ENCODE peak calls at places on chromosomes 12 and 14, in four cellular contexts. R is psoas muscle, C is RWPE2, A is tibial artery. O is an unnamed sample.

GRCh38 chr12:111254106-111254505 is 114.8 kb downstream of the PHETA1 start:
- DNase-seq in A (no peak), R (no peak), C (no peak), O (no peak)

GRCh38 chr12:127998936-127999467 is 268.0 kb upstream of the TMEM132C start:
- DNase-seq in C (no peak), A (no peak), R (no peak), O (no peak)

GRCh38 chr12:47307680-47308399 is 228.1 kb upstream of the AMIGO2 start:
- DNase-seq in A (peak; percentile 70), C (no peak), R (no peak), O (no peak)

GRCh38 chr12:81610955-81611889 is 147.9 kb downstream of the PPFIA2 start:
- DNase-seq in C (peak; percentile 29), A (no peak), R (no peak), O (no peak)

GRCh38 chr12:48934312-48934706 is 9.0 kb upstream of the FKBP11 start:
- DNase-seq in R (no peak), A (no peak), C (no peak), O (no peak)

GRCh38 chr14:50371546-50371945 is 25.1 kb downstream of the CDKL1 start:
- DNase-seq in C (no peak), A (no peak), R (no peak), O (no peak)

GRCh38 chr14:39169541-39169900 is 612 bp downstream of the TRAPPC6B start:
- DNase-seq in R (no peak), A (no peak), C (no peak), O (no peak)

GRCh38 chr14:105091335-105092123 is 26.3 kb upstream of the GPR132 start:
- DNase-seq in A (peak; percentile 97), C (peak; percentile 100), R (no peak), O (no peak)

DNA sequence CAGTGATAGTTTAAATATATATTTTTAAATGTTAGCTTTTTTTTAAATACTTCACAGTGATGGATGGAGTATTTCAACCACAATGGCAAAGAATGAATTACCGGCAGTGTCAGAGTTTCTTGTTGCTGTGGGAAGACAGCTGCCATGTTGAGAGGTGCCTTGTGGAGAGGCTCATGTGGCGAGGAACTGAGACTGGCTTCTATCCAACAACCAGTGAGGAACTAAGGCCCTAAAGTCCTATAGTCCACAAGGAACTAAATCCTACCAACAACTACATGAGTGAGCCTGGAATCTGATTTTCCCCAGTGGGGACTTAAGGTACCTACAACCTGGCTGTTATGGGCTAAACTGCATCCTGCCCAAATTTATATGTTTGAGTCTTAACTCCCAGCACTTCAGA is 220.2 kb upstream of the PLEKHG7 start:
- DNase-seq in A (no peak), C (no peak), R (no peak), O (no peak)
- TF ChIP-seq CTCF in A (no peak), C (no peak), R (no peak), O (no peak)

DNA sequence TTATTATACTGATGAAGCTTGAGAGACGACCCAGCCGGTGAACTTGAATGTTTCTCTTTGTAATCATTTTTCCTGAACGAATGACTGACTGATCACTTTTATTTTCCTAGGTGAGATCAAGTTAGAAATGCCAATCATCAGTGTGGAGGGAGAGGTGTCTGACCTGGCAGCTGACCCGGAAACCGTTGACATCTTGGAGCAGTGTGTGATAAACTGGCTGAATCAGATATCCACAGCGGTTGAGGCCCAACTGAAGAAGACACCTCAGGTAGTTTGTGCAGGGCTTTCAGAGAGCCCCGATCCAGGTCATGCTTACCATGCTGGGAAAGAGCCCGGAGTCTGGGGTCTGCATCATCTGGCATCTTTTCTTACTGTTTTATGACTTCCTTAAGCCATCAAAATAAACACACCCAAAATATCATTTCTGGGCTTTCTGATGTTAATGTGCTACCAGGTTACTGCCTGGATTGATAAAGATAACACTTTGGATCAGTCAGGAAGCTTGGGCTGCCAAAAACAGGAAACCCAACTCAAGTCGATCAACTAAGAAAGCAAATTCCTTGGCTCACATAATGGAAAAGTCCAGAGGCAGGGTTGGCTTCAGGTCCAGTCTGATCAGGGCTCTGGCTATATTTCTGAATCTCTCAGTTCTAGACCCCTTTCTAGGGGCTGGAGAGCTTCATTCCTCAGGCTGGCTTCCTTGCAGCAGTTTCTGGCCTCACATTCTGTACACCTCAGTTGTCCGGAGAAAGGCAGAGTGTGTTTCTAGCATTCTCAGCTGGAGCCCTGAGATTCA is 21.1 kb downstream of the DNAH10 start:
- DNase-seq in R (no peak), A (no peak), C (no peak), O (no peak)
- H3K9me3 ChIP-seq in R (no peaks in the 10 kb centered on the region), A (no peaks in the 10 kb centered on the region), C (no peaks in the 10 kb centered on the region), O (no peaks in the 10 kb centered on the region)

DNA sequence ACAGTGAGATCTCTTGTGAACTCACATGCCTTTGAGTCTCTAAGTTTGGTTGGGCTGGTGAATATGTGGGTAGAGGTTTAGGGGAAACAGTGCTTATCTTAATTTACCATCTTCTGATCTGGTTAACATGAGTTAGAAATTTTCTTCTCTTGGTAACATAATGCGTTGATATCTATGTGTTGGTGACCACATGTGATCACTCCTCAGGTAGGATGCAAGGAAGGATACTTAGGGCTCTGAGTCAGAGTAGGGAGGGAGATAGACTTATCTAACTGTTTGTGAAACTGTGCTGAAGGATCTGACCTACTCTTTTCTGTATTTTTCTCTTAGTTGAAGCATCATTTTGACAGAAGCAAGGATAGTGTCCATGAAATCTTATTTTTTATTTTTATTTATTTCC is 23.1 kb downstream of the FAM234B start:
- DNase-seq in A (no peak), C (no peak), R (no peak), O (no peak)
- H3K36me3 ChIP-seq in A (peaks cover 45% of the 10 kb centered on the region), C (no peaks in the 10 kb centered on the region), R (peaks cover 54% of the 10 kb centered on the region), O (peaks cover 4% of the 10 kb centered on the region)

GRCh38 chr12:17527021-17527420 is 563.0 kb downstream of the RERGL start:
- DNase-seq in A (no peak), C (no peak), R (no peak), O (no peak)

GRCh38 chr12:17528394-17528793 is 561.6 kb downstream of the RERGL start:
- DNase-seq in R (no peak), C (no peak), A (no peak), O (no peak)
- TF ChIP-seq CTCF in R (no peak), C (no peak), A (no peak), O (no peak)

GRCh38 chr12:34294137-34294536 is 271.8 kb downstream of the ALG10 start:
- DNase-seq in C (peak; percentile 28), A (no peak), R (no peak), O (no peak)
- H3K9me3 ChIP-seq in C (no peaks in the 10 kb centered on the region), A (no peaks in the 10 kb centered on the region), R (no peaks in the 10 kb centered on the region), O (no peaks in the 10 kb centered on the region)